ENCODE peak calls at places on chromosomes 5 and 9, in eight cellular contexts. D is hippocampal formation; G is NCI-H460; U is fibroblast of lung; Y is AML-193; K is ascending aorta; I is stimulated activated CD8-positive, alpha-beta memory T cell treated with anti-CD3 and anti-CD28 coated beads, Interleukin-15, amount 100 ng/mL, for 48 hours; N is T-helper 1 cell. B is an unnamed sample.

GRCh38 chr9:4306066-4306787 is 6.4 kb upstream of the GLIS3 start:
- DNase-seq in D (no peak), G (no peak), U (no peak), Y (no peak), K (no peak), I (no peak), N (peak; percentile 33), B (no peak)

GRCh38 chr5:172902497-172903472 is 56.4 kb upstream of the RPL26L1 start:
- DNase-seq in D (no peak), G (peak; percentile 89), U (peak; percentile 89), Y (no peak), K (peak; percentile 95), I (no peak), N (no peak), B (peak; percentile 26)

GRCh38 chr9:121963542-121963995 is 129.5 kb downstream of the TTLL11 start:
- DNase-seq in D (no peak), G (no peak), U (peak; percentile 56), Y (no peak), K (no peak), I (no peak), N (no peak), B (no peak)

GRCh38 chr5:169805527-169805934 is 168.5 kb downstream of the DOCK2 start:
- DNase-seq in D (no peak), G (peak; percentile 72), U (no peak), Y (no peak), K (no peak), I (peak; percentile 55), N (peak; percentile 65), B (no peak)

GRCh38 chr5:159995841-159996240 is 13.1 kb upstream of the TTC1 start:
- DNase-seq in D (no peak), G (no peak), U (no peak), Y (no peak), K (no peak), I (no peak), N (no peak), B (no peak)

GRCh38 chr5:121503111-121503840 is 348.4 kb upstream of the FTMT start:
- DNase-seq in D (no peak), G (no peak), U (peak; percentile 3), Y (no peak), K (no peak), I (no peak), N (no peak), B (no peak)

GRCh38 chr5:119411935-119412623 is 40.2 kb upstream of the HSD17B4 start:
- DNase-seq in D (peak; percentile 64), G (peak; percentile 80), U (peak; percentile 88), Y (peak; percentile 65), K (peak; percentile 76), I (no peak), N (peak; percentile 69), B (peak; percentile 35)

GRCh38 chr9:13718086-13718485 is 438.6 kb upstream of the MPDZ start:
- DNase-seq in D (no peak), G (no peak), U (no peak), Y (no peak), K (no peak), I (no peak), N (no peak), B (no peak)

GRCh38 chr5:180670586-180671359 is 21.4 kb upstream of the FLT4 start:
- DNase-seq in D (peak; percentile 50), G (peak; percentile 59), U (peak; percentile 50), Y (peak; percentile 35), K (no peak), I (peak; percentile 16), N (peak; percentile 58), B (peak; percentile 45)

GRCh38 chr9:97857603-97858392 is 4.8 kb downstream of the FOXE1 start:
- DNase-seq in D (no peak), G (no peak), U (no peak), Y (no peak), K (no peak), I (no peak), N (no peak), B (no peak)

GRCh38 chr9:137968235-137968634 is 90.7 kb downstream of the CACNA1B start:
- DNase-seq in D (no peak), G (no peak), U (no peak), Y (no peak), K (no peak), I (no peak), N (no peak), B (no peak)

GRCh38 chr5:15499528-15500325 is at the start of gene FBXL7:
- DNase-seq in D (peak; percentile 80), G (peak; percentile 76), U (peak; percentile 81), Y (no peak), K (peak; percentile 85), I (no peak), N (no peak), B (peak; percentile 43)

GRCh38 chr9:71681104-71681707 is 87.1 kb downstream of the CEMIP2 start:
- DNase-seq in D (no peak), G (no peak), U (peak; percentile 26), Y (no peak), K (no peak), I (no peak), N (no peak), B (no peak)

GRCh38 chr5:40680741-40681350 is 1.1 kb downstream of the PTGER4 start:
- DNase-seq in D (no peak), G (no peak), U (peak; percentile 61), Y (peak; percentile 40), K (no peak), I (no peak), N (peak; percentile 64), B (no peak)

GRCh38 chr5:121797677-121798518 is 53.8 kb upstream of the FTMT start:
- DNase-seq in D (no peak), G (no peak), U (no peak), Y (no peak), K (no peak), I (no peak), N (no peak), B (no peak)

GRCh38 chr5:138985683-138986082 is 110.5 kb upstream of the LRRTM2 start:
- DNase-seq in D (no peak), G (no peak), U (no peak), Y (no peak), K (peak; percentile 62), I (no peak), N (no peak), B (no peak)

GRCh38 chr5:124980174-124980941 is 233.9 kb upstream of the ZNF608 start:
- DNase-seq in D (peak; percentile 60), G (no peak), U (no peak), Y (no peak), K (no peak), I (no peak), N (no peak), B (peak; percentile 5)

GRCh38 chr9:89359636-89360315 is 41.5 kb downstream of the SECISBP2 start:
- DNase-seq in D (no peak), G (no peak), U (no peak), Y (no peak), K (peak; percentile 39), I (no peak), N (no peak), B (no peak)

GRCh38 chr5:111058064-111058463 is 13.4 kb upstream of the TSLP start:
- DNase-seq in D (no peak), G (no peak), U (no peak), Y (no peak), K (no peak), I (no peak), N (no peak), B (no peak)